ENCODE peak calls at places on chromosomes 11 and 22, in seven cellular contexts. One of them, this sample, is unnamed.
A peak's percentile ranks its signal among the peaks of the same experiment; 100 is the strongest.

GRCh38 chr11:83566948-83567347 is 280.8 kb upstream of the CCDC90B start:
- DNase-seq in A549: no peak
- DNase-seq in sigmoid colon: no peak
- DNase-seq in stomach: no peak
- DNase-seq in upper lobe of left lung: no peak
- DNase-seq in transverse colon: no peak
- DNase-seq in H1: no peak
- DNase-seq in this sample: no peak

GRCh38 chr11:36218283-36218921 is 70.8 kb downstream of the COMMD9 start:
- DNase-seq in upper lobe of left lung: no peak
- DNase-seq in H1: no peak
- DNase-seq in transverse colon: no peak
- DNase-seq in sigmoid colon: no peak
- DNase-seq in stomach: no peak
- DNase-seq in A549: no peak
- DNase-seq in this sample: no peak

GRCh38 chr11:66047541-66048365 is 1.2 kb downstream of the GAL3ST3 start:
- DNase-seq in A549: no peak
- DNase-seq in upper lobe of left lung: no peak
- DNase-seq in stomach: no peak
- DNase-seq in transverse colon: no peak
- DNase-seq in H1: no peak
- DNase-seq in sigmoid colon: no peak
- DNase-seq in this sample: no peak

GRCh38 chr11:114259124-114259526 is 37.1 kb upstream of the NNMT start:
- DNase-seq in H1: no peak
- DNase-seq in sigmoid colon: peak; percentile 87
- DNase-seq in transverse colon: no peak
- DNase-seq in upper lobe of left lung: no peak
- DNase-seq in A549: no peak
- DNase-seq in stomach: no peak
- DNase-seq in this sample: peak; percentile 64

GRCh38 chr22:22242488-22242887 is 2.1 kb upstream of the VPREB1 start:
- DNase-seq in stomach: no peak
- DNase-seq in transverse colon: no peak
- DNase-seq in sigmoid colon: no peak
- DNase-seq in upper lobe of left lung: no peak
- DNase-seq in H1: no peak
- DNase-seq in A549: no peak
- DNase-seq in this sample: no peak

GRCh38 chr11:67428052-67429001 is at the start of gene RPS6KB2:
- DNase-seq in A549: peak; percentile 98
- DNase-seq in sigmoid colon: peak; percentile 99
- DNase-seq in H1: peak; percentile 91
- DNase-seq in transverse colon: peak; percentile 100
- DNase-seq in upper lobe of left lung: peak; percentile 100
- DNase-seq in stomach: peak; percentile 100
- DNase-seq in this sample: peak; percentile 99

GRCh38 chr11:26607725-26608506 is 35.9 kb upstream of the MUC15 start:
- DNase-seq in upper lobe of left lung: no peak
- DNase-seq in A549: no peak
- DNase-seq in sigmoid colon: no peak
- DNase-seq in H1: no peak
- DNase-seq in transverse colon: no peak
- DNase-seq in stomach: no peak
- DNase-seq in this sample: no peak

GRCh38 chr11:117058761-117059233 is 39.4 kb downstream of the SIK3 start:
- DNase-seq in transverse colon: no peak
- DNase-seq in H1: no peak
- DNase-seq in upper lobe of left lung: no peak
- DNase-seq in stomach: no peak
- DNase-seq in sigmoid colon: no peak
- DNase-seq in A549: no peak
- DNase-seq in this sample: no peak

GRCh38 chr11:64580387-64580786 is 10.6 kb upstream of the SLC22A12 start:
- DNase-seq in transverse colon: no peak
- DNase-seq in stomach: no peak
- DNase-seq in upper lobe of left lung: no peak
- DNase-seq in sigmoid colon: peak; percentile 13
- DNase-seq in A549: no peak
- DNase-seq in H1: no peak
- DNase-seq in this sample: no peak

GRCh38 chr11:18726040-18726439 is at the start of gene IGSF22:
- DNase-seq in A549: no peak
- DNase-seq in transverse colon: no peak
- DNase-seq in sigmoid colon: no peak
- DNase-seq in H1: no peak
- DNase-seq in stomach: no peak
- DNase-seq in upper lobe of left lung: no peak
- DNase-seq in this sample: no peak

GRCh38 chr22:43783777-43784176 is 28.3 kb downstream of the EFCAB6 start:
- DNase-seq in upper lobe of left lung: no peak
- DNase-seq in H1: no peak
- DNase-seq in stomach: no peak
- DNase-seq in sigmoid colon: no peak
- DNase-seq in transverse colon: no peak
- DNase-seq in A549: peak; percentile 5
- DNase-seq in this sample: no peak

GRCh38 chr11:11454671-11455223 is 101.7 kb upstream of the CSNK2A3 start:
- DNase-seq in sigmoid colon: peak; percentile 39
- DNase-seq in transverse colon: no peak
- DNase-seq in stomach: no peak
- DNase-seq in H1: no peak
- DNase-seq in upper lobe of left lung: no peak
- DNase-seq in A549: no peak
- DNase-seq in this sample: no peak

GRCh38 chr22:38272373-38273134 is at the start of gene TMEM184B:
- DNase-seq in sigmoid colon: peak; percentile 89
- DNase-seq in stomach: peak; percentile 86
- DNase-seq in A549: peak; percentile 55
- DNase-seq in transverse colon: peak; percentile 83
- DNase-seq in upper lobe of left lung: peak; percentile 97
- DNase-seq in H1: no peak
- DNase-seq in this sample: peak; percentile 84

GRCh38 chr22:48894064-48894671 is 933.5 kb downstream of the BRD1 start:
- DNase-seq in upper lobe of left lung: no peak
- DNase-seq in H1: no peak
- DNase-seq in A549: no peak
- DNase-seq in transverse colon: no peak
- DNase-seq in stomach: peak; percentile 21
- DNase-seq in sigmoid colon: no peak
- DNase-seq in this sample: no peak

GRCh38 chr11:57761301-57762234 is at the start of gene CTNND1:
- DNase-seq in H1: peak; percentile 84
- DNase-seq in stomach: peak; percentile 89
- DNase-seq in transverse colon: peak; percentile 91
- DNase-seq in sigmoid colon: peak; percentile 97
- DNase-seq in upper lobe of left lung: no peak
- DNase-seq in A549: peak; percentile 98
- DNase-seq in this sample: peak; percentile 85

GRCh38 chr22:19995611-19996339 is 20.8 kb downstream of the ARVCF start:
- DNase-seq in stomach: no peak
- DNase-seq in H1: no peak
- DNase-seq in sigmoid colon: no peak
- DNase-seq in upper lobe of left lung: peak; percentile 80
- DNase-seq in transverse colon: no peak
- DNase-seq in A549: no peak
- DNase-seq in this sample: no peak

GRCh38 chr11:122661182-122661945 is 5.8 kb downstream of the UBASH3B start:
- DNase-seq in H1: no peak
- DNase-seq in stomach: no peak
- DNase-seq in A549: no peak
- DNase-seq in sigmoid colon: no peak
- DNase-seq in upper lobe of left lung: no peak
- DNase-seq in transverse colon: no peak
- DNase-seq in this sample: no peak

GRCh38 chr11:61056981-61057380 is 45.3 kb upstream of the CD5 start:
- DNase-seq in sigmoid colon: no peak
- DNase-seq in stomach: no peak
- DNase-seq in upper lobe of left lung: no peak
- DNase-seq in A549: no peak
- DNase-seq in transverse colon: no peak
- DNase-seq in H1: no peak
- DNase-seq in this sample: no peak

GRCh38 chr11:96424693-96425092 is 34.9 kb downstream of the JRKL start:
- DNase-seq in H1: no peak
- DNase-seq in stomach: no peak
- DNase-seq in upper lobe of left lung: no peak
- DNase-seq in sigmoid colon: no peak
- DNase-seq in transverse colon: no peak
- DNase-seq in A549: no peak
- DNase-seq in this sample: no peak
- H3K27ac ChIP-seq in H1: no peak overlapping the region
- H3K27ac ChIP-seq in stomach: no peak overlapping the region
- H3K27ac ChIP-seq in upper lobe of left lung: no peak overlapping the region
- H3K27ac ChIP-seq in sigmoid colon: no peak overlapping the region
- H3K27ac ChIP-seq in transverse colon: no peak overlapping the region
- H3K27ac ChIP-seq in A549: no peak overlapping the region
- H3K27ac ChIP-seq in this sample: no peak overlapping the region

GRCh38 chr11:1520209-1520986 is 33.8 kb upstream of the MOB2 start:
- DNase-seq in H1: no peak
- DNase-seq in transverse colon: no peak
- DNase-seq in A549: no peak
- DNase-seq in sigmoid colon: no peak
- DNase-seq in upper lobe of left lung: peak; percentile 46
- DNase-seq in stomach: no peak
- DNase-seq in this sample: no peak

GRCh38 chr11:1520987-1521349 is 34.4 kb upstream of the MOB2 start:
- DNase-seq in A549: no peak
- DNase-seq in sigmoid colon: no peak
- DNase-seq in stomach: no peak
- DNase-seq in H1: no peak
- DNase-seq in upper lobe of left lung: peak; percentile 78
- DNase-seq in transverse colon: no peak
- DNase-seq in this sample: no peak

GRCh38 chr11:1521382-1522080 is 35.0 kb upstream of the MOB2 start:
- DNase-seq in stomach: no peak
- DNase-seq in A549: no peak
- DNase-seq in transverse colon: peak; percentile 34
- DNase-seq in sigmoid colon: no peak
- DNase-seq in H1: no peak
- DNase-seq in upper lobe of left lung: peak; percentile 50
- DNase-seq in this sample: no peak

GRCh38 chr11:1523077-1523476 is 36.5 kb upstream of the MOB2 start:
- DNase-seq in stomach: no peak
- DNase-seq in A549: no peak
- DNase-seq in sigmoid colon: no peak
- DNase-seq in H1: no peak
- DNase-seq in upper lobe of left lung: no peak
- DNase-seq in transverse colon: no peak
- DNase-seq in this sample: no peak

DNA sequence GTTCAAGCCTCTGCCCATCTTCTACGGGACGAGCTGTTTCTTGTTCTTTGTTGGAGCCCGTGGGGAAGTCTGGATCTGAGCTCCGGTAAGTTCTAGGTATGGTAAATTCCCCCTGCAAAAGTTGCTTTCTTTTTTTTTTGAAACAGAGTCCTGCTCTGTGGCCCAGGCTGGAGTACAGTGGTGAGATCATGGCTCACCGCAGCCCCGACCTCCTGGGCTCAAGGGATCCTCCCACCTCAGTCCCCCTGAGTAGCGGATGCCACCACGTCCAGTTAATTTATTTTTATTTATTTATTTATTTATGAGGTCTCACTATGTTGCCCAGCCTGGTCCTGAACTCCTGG is 35.5 kb upstream of the MOB2 start:
- DNase-seq in upper lobe of left lung: no peak
- DNase-seq in A549: no peak
- DNase-seq in stomach: no peak
- DNase-seq in transverse colon: no peak
- DNase-seq in H1: no peak
- DNase-seq in sigmoid colon: no peak
- DNase-seq in this sample: no peak
- H3K4me3 ChIP-seq in upper lobe of left lung: no peak overlapping the region
- H3K4me3 ChIP-seq in A549: no peak overlapping the region
- H3K4me3 ChIP-seq in stomach: no peak overlapping the region
- H3K4me3 ChIP-seq in transverse colon: no peak overlapping the region
- H3K4me3 ChIP-seq in H1: no peak overlapping the region
- H3K4me3 ChIP-seq in sigmoid colon: no peak overlapping the region
- H3K4me3 ChIP-seq in this sample: no peak overlapping the region

GRCh38 chr11:126112547-126112946 is 49.9 kb upstream of the CDON start:
- DNase-seq in transverse colon: no peak
- DNase-seq in sigmoid colon: peak; percentile 73
- DNase-seq in A549: no peak
- DNase-seq in stomach: no peak
- DNase-seq in upper lobe of left lung: no peak
- DNase-seq in H1: no peak
- DNase-seq in this sample: peak; percentile 64
- TF ChIP-seq EP300 in transverse colon: no peak
- TF ChIP-seq EP300 in sigmoid colon: no peak
- TF ChIP-seq EP300 in A549: no peak
- TF ChIP-seq EP300 in stomach: no peak
- TF ChIP-seq EP300 in upper lobe of left lung: no peak
- TF ChIP-seq EP300 in H1: no peak
- TF ChIP-seq EP300 in this sample: no peak

GRCh38 chr11:46491661-46492331 is 100.2 kb upstream of the CHRM4 start:
- DNase-seq in stomach: no peak
- DNase-seq in H1: no peak
- DNase-seq in A549: no peak
- DNase-seq in transverse colon: no peak
- DNase-seq in sigmoid colon: no peak
- DNase-seq in upper lobe of left lung: no peak
- DNase-seq in this sample: no peak

GRCh38 chr11:46492540-46492939 is 101.0 kb upstream of the CHRM4 start:
- DNase-seq in upper lobe of left lung: no peak
- DNase-seq in sigmoid colon: peak; percentile 72
- DNase-seq in H1: no peak
- DNase-seq in transverse colon: peak; percentile 74
- DNase-seq in A549: no peak
- DNase-seq in stomach: no peak
- DNase-seq in this sample: no peak

GRCh38 chr11:46489668-46490560 is 98.3 kb upstream of the CHRM4 start:
- DNase-seq in sigmoid colon: no peak
- DNase-seq in upper lobe of left lung: no peak
- DNase-seq in A549: peak; percentile 66
- DNase-seq in transverse colon: peak; percentile 19
- DNase-seq in stomach: no peak
- DNase-seq in H1: peak; percentile 9
- DNase-seq in this sample: no peak

GRCh38 chr11:46493786-46494185 is 100.0 kb downstream of the AMBRA1 start:
- DNase-seq in A549: no peak
- DNase-seq in transverse colon: no peak
- DNase-seq in upper lobe of left lung: no peak
- DNase-seq in stomach: no peak
- DNase-seq in H1: no peak
- DNase-seq in sigmoid colon: no peak
- DNase-seq in this sample: no peak

DNA sequence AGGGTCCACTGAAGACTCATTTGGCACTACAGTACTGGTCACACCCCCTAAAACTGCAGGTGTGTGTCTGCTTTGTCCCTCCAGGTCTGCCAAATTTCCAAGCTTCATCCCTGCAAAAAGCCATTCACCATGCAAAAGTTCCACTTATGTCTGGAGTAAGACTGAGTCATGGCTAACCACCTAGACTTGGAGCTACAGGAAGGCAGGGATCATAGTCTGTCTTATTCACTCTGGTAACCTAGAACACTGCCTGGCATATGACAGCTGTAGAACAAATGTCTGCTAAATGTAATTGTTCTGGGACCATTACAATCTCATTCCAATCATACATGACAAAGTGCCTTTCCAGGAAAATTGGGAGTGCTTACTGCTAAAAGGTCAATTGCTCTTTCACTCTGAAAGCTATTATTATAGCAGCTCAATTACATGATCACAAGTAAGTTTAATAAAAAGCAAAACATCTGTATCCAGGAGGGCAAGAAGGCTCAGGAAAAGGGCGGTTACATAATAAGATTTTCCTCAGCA is 99.1 kb upstream of the CHRM4 start:
- DNase-seq in stomach: no peak
- DNase-seq in sigmoid colon: no peak
- DNase-seq in transverse colon: no peak
- DNase-seq in H1: no peak
- DNase-seq in A549: no peak
- DNase-seq in upper lobe of left lung: no peak
- DNase-seq in this sample: no peak
- H3K27ac ChIP-seq in stomach: no peak overlapping the region
- H3K27ac ChIP-seq in sigmoid colon: no peak overlapping the region
- H3K27ac ChIP-seq in transverse colon: peak overlapping the region; percentile 81
- H3K27ac ChIP-seq in H1: no peak overlapping the region
- H3K27ac ChIP-seq in A549: no peak overlapping the region
- H3K27ac ChIP-seq in upper lobe of left lung: no peak overlapping the region
- H3K27ac ChIP-seq in this sample: no peak overlapping the region